ENCODE peak calls at places on chromosomes 1 and 21, in four cellular contexts. G, C, S and N are unnamed samples.

GRCh38 chr1:61930246-61930645 is 188.0 kb downstream of the PATJ start:
- DNase-seq in G (no peak), S (no peak), C (no peak), N (no peak)

GRCh38 chr1:198169704-198170103 is 12.9 kb downstream of the NEK7 start:
- DNase-seq in C (no peak), G (no peak), S (no peak), N (no peak)

GRCh38 chr21:37769656-37770055 is 146.6 kb downstream of the KCNJ6 start:
- DNase-seq in S (no peak), C (no peak), G (no peak), N (no peak)

GRCh38 chr1:37338658-37339057 is 135.7 kb upstream of the ZC3H12A start:
- DNase-seq in S (no peak), C (no peak), G (no peak), N (no peak)

GRCh38 chr1:28756846-28757245 is 20.1 kb downstream of the YTHDF2 start:
- DNase-seq in S (no peak), G (no peak), C (peak), N (peak)

GRCh38 chr1:98985687-98986086 is 19.0 kb downstream of the PLPPR5 start:
- DNase-seq in S (no peak), C (no peak), G (no peak), N (peak)

GRCh38 chr1:175367039-175367758 is 174.6 kb upstream of the KIAA0040 start:
- DNase-seq in C (no peak), G (no peak), S (no peak), N (no peak)

GRCh38 chr1:1000357-1001056 is 610 bp upstream of the HES4 start:
- DNase-seq in C (peak), G (peak), S (peak), N (peak)

GRCh38 chr1:110737206-110737605 is 62.5 kb upstream of the KCNA3 start:
- DNase-seq in G (no peak), S (no peak), C (no peak), N (no peak)

GRCh38 chr1:99763956-99764355 is 2.5 kb downstream of the FRRS1 start:
- DNase-seq in C (no peak), S (no peak), G (no peak), N (no peak)

GRCh38 chr1:147892731-147893214 is 9.8 kb upstream of the GJA8 start:
- DNase-seq in G (peak), C (peak), S (peak), N (peak)

GRCh38 chr21:39193380-39193779 is 10.1 kb upstream of the PSMG1 start:
- DNase-seq in G (no peak), S (no peak), C (no peak), N (no peak)

GRCh38 chr1:8197493-8198282 is 120.2 kb upstream of the SLC45A1 start:
- DNase-seq in G (no peak), S (peak), C (no peak), N (peak)

GRCh38 chr1:204147392-204148097 is 4.3 kb downstream of the ETNK2 start:
- DNase-seq in G (no peak), S (no peak), C (no peak), N (no peak)

GRCh38 chr1:25676488-25676887 is 59.9 kb downstream of the MAN1C1 start:
- DNase-seq in C (no peak), S (peak), G (no peak), N (no peak)

GRCh38 chr1:152191711-152192110 is 32.3 kb downstream of the HRNR start:
- DNase-seq in C (no peak), G (no peak), S (no peak), N (no peak)

GRCh38 chr21:45284456-45284741 is 3.3 kb downstream of the POFUT2 start:
- DNase-seq in S (no peak), C (no peak), G (no peak), N (no peak)

GRCh38 chr1:200971955-200972711 is 51.4 kb downstream of the KIF21B start:
- DNase-seq in S (peak), G (peak), C (peak), N (peak)

GRCh38 chr1:35925741-35926140 is 5.2 kb upstream of the AGO3 start:
- DNase-seq in C (no peak), S (no peak), G (no peak), N (no peak)

GRCh38 chr1:214451591-214451990 is 99.8 kb downstream of the PTPN14 start:
- DNase-seq in S (no peak), G (no peak), C (no peak), N (no peak)

GRCh38 chr1:194288284-194288683 is 1101.9 kb upstream of the B3GALT2 start:
- DNase-seq in S (no peak), G (no peak), C (no peak), N (no peak)

GRCh38 chr1:16367968-16368910 is 1.2 kb downstream of the SZRD1 start:
- DNase-seq in G (no peak), C (no peak), S (peak), N (peak)

GRCh38 chr1:27607239-27607804 is 3.4 kb upstream of the AHDC1 start:
- DNase-seq in G (no peak), C (no peak), S (no peak), N (no peak)

GRCh38 chr1:204940591-204940990 is 69.9 kb downstream of the NFASC start:
- DNase-seq in G (no peak), C (no peak), S (no peak), N (no peak)

GRCh38 chr1:64986903-64987871 is 20.8 kb upstream of the JAK1 start:
- DNase-seq in C (no peak), S (no peak), G (no peak), N (no peak)

GRCh38 chr1:161739865-161740566 is 9.6 kb upstream of the DUSP12 start:
- DNase-seq in S (no peak), G (no peak), C (no peak), N (no peak)

GRCh38 chr1:209650454-209650853 is 1.8 kb downstream of the LAMB3 start:
- DNase-seq in C (no peak), S (no peak), G (no peak), N (no peak)

GRCh38 chr1:201557572-201557958 is 18.6 kb downstream of the NAV1 start:
- DNase-seq in C (no peak), S (peak), G (no peak), N (no peak)

GRCh38 chr21:44082648-44083436 is 24.4 kb upstream of the PWP2 start:
- DNase-seq in S (no peak), C (no peak), G (no peak), N (no peak)

GRCh38 chr1:27331922-27332321 is 9.9 kb upstream of the SYTL1 start:
- DNase-seq in S (no peak), C (no peak), G (no peak), N (no peak)

GRCh38 chr1:226369110-226369509 is 38.8 kb downstream of the PARP1 start:
- DNase-seq in C (no peak), G (no peak), S (no peak), N (no peak)

GRCh38 chr1:46489169-46489637 is 433 bp upstream of the DMBX1 start:
- DNase-seq in S (no peak), C (no peak), G (no peak), N (peak)

GRCh38 chr1:240194120-240194519 is 102.4 kb downstream of the FMN2 start:
- DNase-seq in S (no peak), C (no peak), G (no peak), N (no peak)

GRCh38 chr21:35266546-35266945 is 217.4 kb upstream of the RUNX1 start:
- DNase-seq in G (no peak), C (no peak), S (peak), N (no peak)

GRCh38 chr1:215605011-215605621 is 38.0 kb downstream of the KCTD3 start:
- DNase-seq in G (no peak), S (no peak), C (no peak), N (no peak)

GRCh38 chr1:154414606-154415005 is 9.5 kb downstream of the IL6R start:
- DNase-seq in S (no peak), C (no peak), G (no peak), N (no peak)

GRCh38 chr1:119549719-119550141 is 42.7 kb downstream of the HSD3B1 start:
- DNase-seq in S (peak), G (no peak), C (no peak), N (peak)

GRCh38 chr1:167821969-167822685 is 91.8 kb downstream of the ADCY10 start:
- DNase-seq in S (no peak), C (no peak), G (no peak), N (no peak)